ENCODE peak calls at places on chromosomes 3 and 15, in five cellular contexts. E is H1, Z is HEK293T, G is HepG2, T is GM12878. S is an unnamed sample.

GRCh38 chr15:67948215-67948614 is 105.9 kb upstream of the PIAS1 start:
- DNase-seq in E (no peak), Z (no peak), G (no peak), T (no peak), S (no peak)

GRCh38 chr3:182384182-182384581 is 409.1 kb upstream of the ATP11B start:
- DNase-seq in E (no peak), Z (no peak), G (no peak), T (no peak), S (no peak)

GRCh38 chr3:56761887-56762605 is 39.7 kb downstream of the ARHGEF3 start:
- DNase-seq in E (no peak), Z (no peak), G (no peak), T (no peak), S (no peak)

GRCh38 chr3:113717308-113717707 is 20.9 kb upstream of the USF3 start:
- DNase-seq in E (no peak), Z (no peak), G (no peak), T (no peak), S (no peak)

GRCh38 chr3:197029511-197030167 is at the start of gene MELTF:
- DNase-seq in E (no peak), Z (peak; percentile 83), G (peak; percentile 27), T (no peak), S (peak; percentile 35)

GRCh38 chr3:149417174-149417573 is 39.7 kb upstream of the TM4SF1 start:
- DNase-seq in E (no peak), Z (no peak), G (no peak), T (peak; percentile 58), S (no peak)

GRCh38 chr3:194310516-194310915 is 40.6 kb downstream of the CPN2 start:
- DNase-seq in E (no peak), Z (no peak), G (no peak), T (no peak), S (no peak)

GRCh38 chr15:78937132-78937739 is 7.6 kb downstream of the CTSH start:
- DNase-seq in E (no peak), Z (no peak), G (no peak), T (no peak), S (no peak)

GRCh38 chr3:42668403-42668740 is 14.9 kb downstream of the ZBTB47 start:
- DNase-seq in E (no peak), Z (no peak), G (no peak), T (no peak), S (no peak)

GRCh38 chr3:50269977-50270413 is 1.0 kb downstream of the SEMA3B start:
- DNase-seq in E (no peak), Z (no peak), G (no peak), T (no peak), S (no peak)

GRCh38 chr3:44989636-44990373 is 13.8 kb downstream of the EXOSC7 start:
- DNase-seq in E (no peak), Z (no peak), G (no peak), T (no peak), S (no peak)

GRCh38 chr15:67074886-67075229 is 9.5 kb downstream of the SMAD3 start:
- DNase-seq in E (no peak), Z (no peak), G (no peak), T (no peak), S (no peak)

GRCh38 chr3:30347679-30348216 is 258.7 kb upstream of the TGFBR2 start:
- DNase-seq in E (no peak), Z (no peak), G (peak; percentile 87), T (no peak), S (no peak)

GRCh38 chr3:102069211-102069662 is 219.9 kb downstream of the NFKBIZ start:
- DNase-seq in E (no peak), Z (no peak), G (no peak), T (no peak), S (no peak)

GRCh38 chr3:53074761-53075742 is 29.2 kb upstream of the SFMBT1 start:
- DNase-seq in E (no peak), Z (no peak), G (no peak), T (no peak), S (no peak)

GRCh38 chr3:39099242-39099641 is 8.2 kb downstream of the GORASP1 start:
- DNase-seq in E (no peak), Z (no peak), G (no peak), T (no peak), S (no peak)

GRCh38 chr3:6262035-6262434 is 598.9 kb upstream of the GRM7 start:
- DNase-seq in E (no peak), Z (no peak), G (no peak), T (no peak), S (no peak)

GRCh38 chr3:9727743-9728142 is 3.8 kb upstream of the BRPF1 start:
- DNase-seq in E (no peak), Z (no peak), G (no peak), T (no peak), S (no peak)

GRCh38 chr3:117865338-117865737 is 1155.8 kb downstream of the TUSC7 start:
- DNase-seq in E (no peak), Z (no peak), G (no peak), T (no peak), S (no peak)

GRCh38 chr15:36877796-36878744 is 222.3 kb downstream of the MEIS2 start:
- DNase-seq in E (no peak), Z (no peak), G (no peak), T (no peak), S (no peak)

GRCh38 chr3:149820183-149820582 is 7.2 kb downstream of the RNF13 start:
- DNase-seq in E (no peak), Z (no peak), G (no peak), T (no peak), S (no peak)

GRCh38 chr3:126351771-126352475 is 5.3 kb downstream of the KLF15 start:
- DNase-seq in E (no peak), Z (no peak), G (no peak), T (no peak), S (no peak)

GRCh38 chr3:146543461-146544012 is 870 bp downstream of the PLSCR1 start:
- DNase-seq in E (no peak), Z (no peak), G (no peak), T (no peak), S (no peak)

GRCh38 chr3:9430733-9431132 is 33.3 kb downstream of the SETD5 start:
- DNase-seq in E (no peak), Z (no peak), G (no peak), T (no peak), S (no peak)

GRCh38 chr3:36220189-36220588 is 160.1 kb upstream of the STAC start:
- DNase-seq in E (no peak), Z (no peak), G (no peak), T (no peak), S (no peak)

GRCh38 chr3:70620956-70621355 is 308.5 kb upstream of the MDFIC2 start:
- DNase-seq in E (no peak), Z (no peak), G (no peak), T (no peak), S (no peak)

GRCh38 chr15:73601449-73602425 is 31.5 kb downstream of the NPTN start:
- DNase-seq in E (no peak), Z (no peak), G (peak; percentile 33), T (no peak), S (no peak)

GRCh38 chr15:58311551-58311950 is 120.2 kb upstream of the LIPC start:
- DNase-seq in E (no peak), Z (no peak), G (no peak), T (no peak), S (no peak)

DNA sequence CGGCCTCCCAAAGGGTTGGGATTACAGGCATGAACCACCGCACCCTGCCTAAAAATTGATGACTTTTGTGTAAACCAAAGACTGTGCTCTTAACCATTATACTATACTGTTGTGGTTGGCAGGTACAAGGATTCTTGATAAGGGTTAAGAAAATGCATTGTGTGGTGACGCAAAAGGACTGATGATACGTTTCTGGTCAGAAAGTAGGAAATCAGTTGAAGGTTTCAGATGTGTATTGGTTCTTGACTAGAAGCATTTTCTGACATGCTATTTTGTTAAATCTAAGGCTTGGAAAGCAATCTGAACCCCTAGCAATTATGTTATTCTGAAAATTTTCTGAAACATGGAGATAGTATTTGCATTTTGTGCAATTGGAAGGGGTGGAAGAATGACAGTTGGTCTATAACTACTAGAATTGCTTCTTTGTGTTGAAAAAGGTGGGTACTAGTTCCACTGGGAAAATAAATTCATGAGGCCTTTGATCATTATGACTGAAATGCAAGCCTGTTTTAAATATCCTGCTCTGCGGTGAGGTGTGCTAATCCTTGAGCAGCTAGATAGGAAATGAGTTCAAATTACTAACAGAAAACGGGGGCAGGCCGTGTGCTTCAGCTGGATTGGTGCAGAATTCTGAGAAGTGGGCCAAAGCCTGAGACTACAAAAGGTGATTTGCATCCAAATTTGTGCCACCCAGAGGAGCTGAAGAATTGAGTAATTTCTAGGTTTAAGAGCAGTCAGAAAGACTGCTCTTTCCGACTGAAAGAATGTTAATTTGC is 66.0 kb upstream of the LRRFIP2 start:
- DNase-seq in E (no peak), Z (no peak), G (no peak), T (no peak), S (no peak)
- TF ChIP-seq SUZ12 in E (no peak), Z (no peak), G (no peak), T (no peak), S (no peak)

DNA sequence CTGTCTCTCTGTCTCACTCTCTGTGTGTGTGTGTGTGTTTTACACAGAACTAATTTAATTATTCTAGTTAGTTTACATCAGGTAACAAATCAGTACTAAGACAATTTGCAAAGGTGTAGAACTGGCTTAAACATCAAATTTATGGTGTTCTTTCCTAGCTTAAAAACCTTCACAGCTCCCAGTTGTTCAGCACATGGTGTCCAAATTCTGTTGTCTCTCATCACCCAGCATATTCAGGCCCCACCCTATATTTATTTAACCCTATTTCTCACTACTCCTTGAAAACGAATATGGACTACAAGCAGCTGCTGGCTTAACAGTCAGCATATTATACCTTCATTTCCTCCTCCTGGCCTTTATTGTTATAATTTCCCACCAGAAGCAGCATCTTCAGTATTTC is 1.1 kb downstream of the IL20RB start:
- DNase-seq in E (no peak), Z (no peak), G (no peak), T (no peak), S (no peak)
- TF ChIP-seq SUZ12 in E (no peak), Z (no peak), G (no peak), T (no peak), S (no peak)

GRCh38 chr3:20401253-20401652 is 215.2 kb upstream of the SGO1 start:
- DNase-seq in E (no peak), Z (no peak), G (no peak), T (no peak), S (no peak)

GRCh38 chr3:20406621-20407020 is 220.6 kb upstream of the SGO1 start:
- DNase-seq in E (no peak), Z (no peak), G (no peak), T (no peak), S (peak; percentile 11)

GRCh38 chr3:20400686-20401085 is 214.7 kb upstream of the SGO1 start:
- DNase-seq in E (no peak), Z (no peak), G (no peak), T (no peak), S (no peak)

GRCh38 chr3:20400281-20400680 is 214.3 kb upstream of the SGO1 start:
- DNase-seq in E (no peak), Z (no peak), G (no peak), T (no peak), S (no peak)

DNA sequence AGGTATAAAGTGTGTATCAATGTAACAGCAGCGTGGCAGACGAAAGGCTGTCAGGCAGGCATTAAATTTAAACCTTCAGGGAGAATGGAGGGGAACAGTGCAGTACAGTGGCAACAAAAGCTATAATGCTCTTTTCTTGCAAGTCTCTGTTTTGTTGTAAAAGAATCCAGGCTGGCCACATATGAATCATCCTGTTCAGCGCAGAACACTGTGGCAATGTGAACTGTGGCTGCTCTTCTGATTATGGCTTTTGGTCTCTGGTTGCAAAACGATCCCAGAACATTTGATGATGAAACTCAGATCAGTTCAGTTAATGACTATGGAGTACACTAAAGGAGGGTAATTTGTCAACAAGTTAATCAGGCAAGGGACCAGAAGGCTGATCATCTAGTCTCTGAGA is 219.7 kb upstream of the SGO1 start:
- DNase-seq in E (no peak), Z (no peak), G (no peak), T (no peak), S (no peak)
- TF ChIP-seq SUZ12 in E (no peak), Z (no peak), G (no peak), T (no peak), S (no peak)

GRCh38 chr15:100602822-100603393 is 519 bp downstream of the ASB7 start:
- DNase-seq in E (no peak), Z (peak; percentile 26), G (peak; percentile 10), T (peak; percentile 31), S (peak; percentile 32)
- TF ChIP-seq SUZ12 in E (no peak), Z (no peak), G (no peak), T (no peak), S (no peak)